ENCODE peak calls at places on chromosome 14, in six cellular contexts. Q is A549, N is HepG2, L is endothelial cell of umbilical vein, I is GM12878, G is K562. Z is an unnamed sample.
A peak's percentile ranks its signal among the peaks of the same experiment; 100 is the strongest.

GRCh38 chr14:61653507-61653906 is 41.8 kb upstream of the HIF1A start:
- DNase-seq in Q (peak; percentile 21), N (no peak), L (peak; percentile 92), I (no peak), G (no peak), Z (no peak)

GRCh38 chr14:65224799-65225198 is 122.5 kb upstream of the MAX start:
- DNase-seq in Q (no peak), N (no peak), L (no peak), I (no peak), G (no peak), Z (peak; percentile 40)

GRCh38 chr14:88866305-88866704 is 41.9 kb downstream of the TTC8 start:
- DNase-seq in Q (no peak), N (no peak), L (peak; percentile 6), I (no peak), G (no peak), Z (no peak)

GRCh38 chr14:52467515-52468266 is 84.6 kb downstream of the TXNDC16 start:
- DNase-seq in Q (no peak), N (no peak), L (no peak), I (no peak), G (no peak), Z (no peak)

GRCh38 chr14:35085441-35085840 is 36.3 kb downstream of the PPP2R3C start:
- DNase-seq in Q (no peak), N (no peak), L (no peak), I (no peak), G (no peak), Z (no peak)

GRCh38 chr14:74663884-74664283 is 49.0 kb downstream of the AREL1 start:
- DNase-seq in Q (no peak), N (no peak), L (no peak), I (no peak), G (no peak), Z (no peak)

GRCh38 chr14:30638926-30639325 is 16.8 kb downstream of the SCFD1 start:
- DNase-seq in Q (no peak), N (no peak), L (no peak), I (no peak), G (no peak), Z (no peak)

GRCh38 chr14:58963873-58964597 is 224.4 kb upstream of the DAAM1 start:
- DNase-seq in Q (no peak), N (no peak), L (no peak), I (no peak), G (no peak), Z (no peak)

GRCh38 chr14:103856105-103856504 is 8.7 kb upstream of the PPP1R13B start:
- DNase-seq in Q (no peak), N (no peak), L (no peak), I (no peak), G (no peak), Z (no peak)

GRCh38 chr14:64709126-64709525 is 4.9 kb downstream of the PLEKHG3 start:
- DNase-seq in Q (no peak), N (no peak), L (no peak), I (no peak), G (no peak), Z (no peak)

GRCh38 chr14:38098074-38098846 is 109.4 kb upstream of the SSTR1 start:
- DNase-seq in Q (no peak), N (no peak), L (no peak), I (no peak), G (no peak), Z (no peak)

GRCh38 chr14:66099931-66100330 is 386.2 kb upstream of the CCDC196 start:
- DNase-seq in Q (no peak), N (no peak), L (no peak), I (peak; percentile 15), G (no peak), Z (no peak)

GRCh38 chr14:44149597-44149996 is 357.5 kb downstream of the FSCB start:
- DNase-seq in Q (peak; percentile 52), N (peak; percentile 55), L (no peak), I (no peak), G (no peak), Z (peak; percentile 49)

GRCh38 chr14:77406718-77407117 is 16.6 kb downstream of the NOXRED1 start:
- DNase-seq in Q (no peak), N (no peak), L (no peak), I (no peak), G (peak; percentile 20), Z (peak; percentile 81)

GRCh38 chr14:74510955-74511354 is 17.4 kb downstream of the ISCA2 start:
- DNase-seq in Q (peak; percentile 43), N (no peak), L (peak; percentile 15), I (no peak), G (no peak), Z (no peak)

GRCh38 chr14:35342160-35343010 is 50.2 kb downstream of the PSMA6 start:
- DNase-seq in Q (no peak), N (no peak), L (no peak), I (no peak), G (no peak), Z (no peak)

GRCh38 chr14:98769326-98769725 is 502.7 kb downstream of the BCL11B start:
- DNase-seq in Q (no peak), N (no peak), L (no peak), I (no peak), G (no peak), Z (peak; percentile 42)

GRCh38 chr14:25953532-25954144 is 644.2 kb downstream of the NOVA1 start:
- DNase-seq in Q (no peak), N (no peak), L (peak; percentile 91), I (no peak), G (no peak), Z (no peak)

GRCh38 chr14:70685480-70686197 is 43.9 kb downstream of the TTC9 start:
- DNase-seq in Q (no peak), N (no peak), L (no peak), I (no peak), G (no peak), Z (no peak)

GRCh38 chr14:35403085-35403396 is 1.5 kb downstream of the NFKBIA start:
- DNase-seq in Q (no peak), N (no peak), L (peak; percentile 31), I (no peak), G (no peak), Z (no peak)

GRCh38 chr14:50335989-50336391 is 23.9 kb downstream of the DMAC2L start:
- DNase-seq in Q (no peak), N (no peak), L (peak; percentile 79), I (no peak), G (peak; percentile 37), Z (peak; percentile 45)

GRCh38 chr14:76953196-76953945 is 75.1 kb downstream of the IRF2BPL start:
- DNase-seq in Q (peak; percentile 87), N (peak; percentile 45), L (peak; percentile 72), I (no peak), G (no peak), Z (peak; percentile 61)

GRCh38 chr14:89241265-89241664 is 175.8 kb downstream of the FOXN3 start:
- DNase-seq in Q (no peak), N (no peak), L (no peak), I (no peak), G (no peak), Z (no peak)

GRCh38 chr14:30621354-30621953 is 665 bp upstream of the SCFD1 start:
- DNase-seq in Q (peak; percentile 48), N (peak; percentile 36), L (no peak), I (no peak), G (peak; percentile 6), Z (peak; percentile 48)

GRCh38 chr14:92433407-92433806 is 80.2 kb upstream of the RIN3 start:
- DNase-seq in Q (no peak), N (no peak), L (no peak), I (no peak), G (no peak), Z (no peak)

GRCh38 chr14:53967606-53968005 is 11.0 kb upstream of the BMP4 start:
- DNase-seq in Q (no peak), N (no peak), L (no peak), I (no peak), G (no peak), Z (no peak)

GRCh38 chr14:62117010-62117717 is 354.9 kb downstream of the SNAPC1 start:
- DNase-seq in Q (peak; percentile 14), N (peak; percentile 38), L (peak; percentile 60), I (no peak), G (no peak), Z (no peak)

GRCh38 chr14:101064718-101065117 is 161.2 kb upstream of the RTL1 start:
- DNase-seq in Q (no peak), N (no peak), L (no peak), I (no peak), G (no peak), Z (no peak)
- TF ChIP-seq MYC in Q (no peak), N (no peak), L (no peak), I (no peak), G (no peak), Z (no peak)

GRCh38 chr14:100804138-100804537 is 21.8 kb upstream of the MEG3 start:
- DNase-seq in Q (no peak), N (no peak), L (no peak), I (no peak), G (no peak), Z (no peak)
- TF ChIP-seq CTCF in Q (no peak), N (no peak), L (no peak), I (no peak), G (no peak), Z (no peak)

DNA sequence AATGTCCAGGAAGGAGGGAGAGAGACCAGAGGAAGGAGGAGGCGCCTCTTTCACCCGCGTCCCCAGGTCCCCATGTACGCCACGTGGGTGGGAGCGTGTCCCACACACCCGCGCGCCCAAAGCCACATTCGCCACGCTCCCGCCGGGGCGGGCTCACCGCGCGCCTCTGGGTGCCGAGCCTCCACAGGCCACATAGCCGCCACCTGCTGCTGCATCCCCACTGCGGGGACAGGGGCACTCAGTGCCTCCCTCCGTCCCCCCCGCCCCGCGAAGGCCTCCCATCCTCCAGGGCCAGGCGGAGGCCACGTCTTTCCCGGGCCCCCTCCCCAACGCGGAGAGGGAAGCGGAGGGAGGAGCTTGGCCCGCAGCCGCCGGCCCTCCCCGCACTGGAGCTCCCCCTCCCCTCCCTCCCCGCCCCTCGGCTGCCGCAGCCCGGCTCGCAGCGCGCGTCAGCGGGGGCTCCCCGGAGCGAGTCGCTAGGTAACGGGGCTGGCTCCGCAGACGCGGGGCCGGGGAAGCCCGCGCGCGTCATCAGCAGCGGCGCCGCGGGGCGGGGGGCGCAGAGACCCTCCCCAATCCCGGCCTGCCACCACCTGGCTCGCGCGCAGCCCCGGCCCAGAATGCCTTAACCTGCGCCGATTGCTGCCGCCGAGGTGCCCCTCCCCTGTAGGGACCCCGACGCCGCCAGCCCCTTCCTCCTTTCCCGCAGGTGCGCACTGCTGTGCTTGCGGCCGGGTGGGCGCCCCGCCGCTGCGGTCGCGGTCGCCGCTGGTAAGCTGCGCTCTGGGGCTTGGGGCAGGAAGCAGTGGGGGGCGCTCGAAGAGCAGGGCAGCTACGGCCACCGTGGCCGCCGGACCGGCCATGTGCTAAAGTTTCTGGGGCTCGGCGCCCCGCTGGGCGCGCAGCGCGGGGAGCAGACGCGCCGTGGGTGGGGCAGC is 532 bp upstream of the TUNAR start:
- DNase-seq in Q (no peak), N (no peak), L (no peak), I (no peak), G (no peak), Z (no peak)
- TF ChIP-seq MYC in Q (no peak), N (no peak), L (no peak), I (no peak), G (no peak), Z (no peak)

DNA sequence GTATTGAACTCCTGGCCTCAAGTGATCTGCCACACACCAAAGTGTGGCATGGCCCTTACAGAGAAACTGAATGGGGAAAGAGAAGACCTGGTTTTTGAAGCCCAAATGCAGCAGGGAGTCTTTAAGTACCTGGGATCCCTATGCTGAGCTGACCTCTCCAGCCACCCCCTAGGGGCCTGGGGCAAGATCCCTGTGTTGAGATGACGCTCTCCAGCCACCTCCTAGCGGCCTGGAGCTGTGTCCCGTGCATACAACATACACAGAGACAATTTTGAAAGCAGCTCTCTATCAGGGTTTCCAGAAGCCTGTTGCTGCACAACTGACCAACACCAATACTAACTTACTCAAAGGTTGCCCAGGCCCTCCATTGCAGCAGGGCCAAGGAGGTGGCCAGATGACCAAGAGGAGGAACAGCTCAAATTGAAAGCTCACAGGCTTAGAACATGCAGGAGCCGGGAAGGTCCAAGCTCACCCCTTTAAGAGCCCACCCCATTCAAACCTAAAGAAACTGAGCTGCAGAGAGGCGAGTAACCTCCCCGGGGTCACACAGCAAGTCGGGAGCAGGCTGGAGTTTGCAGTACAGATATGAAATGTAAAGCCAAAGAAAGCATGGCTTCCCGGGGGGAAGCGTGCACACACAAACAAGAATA is 31.5 kb downstream of the TTC7B start:
- DNase-seq in Q (no peak), N (no peak), L (no peak), I (no peak), G (no peak), Z (no peak)
- TF ChIP-seq CTCF in Q (no peak), N (no peak), L (no peak), I (no peak), G (no peak), Z (no peak)

Z was measured in NB4.